ENCODE peak calls at places on chromosomes 1 and 21, in eight cellular contexts. I is left ventricle myocardium inferior, B is skeletal muscle cell, R is fibroblast of pulmonary artery, P is nucleus accumbens, W is immature natural killer cell, Y is H7, Z is psoas muscle. X is an unnamed sample.

GRCh38 chr1:64524614-64525013 is 54.7 kb downstream of the CACHD1 start:
- DNase-seq in I (no peak), B (no peak), R (no peak), P (no peak), W (no peak), Y (no peak), Z (no peak), X (no peak)

GRCh38 chr1:65791860-65792670 is 630 bp upstream of the PDE4B start:
- DNase-seq in I (peak), B (no peak), R (peak), P (no peak), W (no peak), Y (peak), Z (peak), X (no peak)

GRCh38 chr1:226674892-226675719 is 64.0 kb downstream of the ITPKB start:
- DNase-seq in I (peak), B (no peak), R (no peak), P (no peak), W (peak), Y (no peak), Z (peak), X (peak)

GRCh38 chr1:68227598-68227997 is 4.7 kb downstream of the WLS start:
- DNase-seq in I (no peak), B (no peak), R (no peak), P (no peak), W (no peak), Y (no peak), Z (no peak), X (no peak)

GRCh38 chr1:99808391-99809115 is 41.6 kb upstream of the AGL start:
- DNase-seq in I (no peak), B (peak), R (peak), P (peak), W (peak), Y (peak), Z (no peak), X (peak)

GRCh38 chr1:224266105-224266935 is 63.7 kb downstream of the NVL start:
- DNase-seq in I (no peak), B (no peak), R (no peak), P (no peak), W (no peak), Y (no peak), Z (no peak), X (no peak)

GRCh38 chr21:41133896-41134522 is 34.0 kb upstream of the BACE2 start:
- DNase-seq in I (no peak), B (no peak), R (peak), P (no peak), W (no peak), Y (peak), Z (no peak), X (no peak)

GRCh38 chr1:108692724-108693655 is 880 bp downstream of the PRPF38B start:
- DNase-seq in I (peak), B (peak), R (peak), P (peak), W (no peak), Y (peak), Z (peak), X (peak)

GRCh38 chr1:159911668-159912067 is 11.7 kb upstream of the CFAP45 start:
- DNase-seq in I (no peak), B (no peak), R (no peak), P (no peak), W (peak), Y (no peak), Z (no peak), X (no peak)

GRCh38 chr1:50329332-50329932 is 93.8 kb downstream of the DMRTA2 start:
- DNase-seq in I (no peak), B (no peak), R (no peak), P (no peak), W (no peak), Y (peak), Z (no peak), X (no peak)

GRCh38 chr1:230097370-230097769 is 30.3 kb downstream of the GALNT2 start:
- DNase-seq in I (no peak), B (no peak), R (no peak), P (no peak), W (no peak), Y (no peak), Z (no peak), X (no peak)

GRCh38 chr21:34704119-34704518 is 35.3 kb downstream of the CLIC6 start:
- DNase-seq in I (no peak), B (peak), R (peak), P (peak), W (no peak), Y (no peak), Z (no peak), X (no peak)

GRCh38 chr1:8825985-8826481 is 8.6 kb upstream of the RERE start:
- DNase-seq in I (peak), B (no peak), R (peak), P (no peak), W (peak), Y (peak), Z (no peak), X (no peak)

GRCh38 chr1:160746870-160747500 is 7.9 kb downstream of the SLAMF7 start:
- DNase-seq in I (no peak), B (no peak), R (no peak), P (no peak), W (no peak), Y (no peak), Z (no peak), X (no peak)

GRCh38 chr1:158019177-158019868 is 25.9 kb downstream of the KIRREL1 start:
- DNase-seq in I (no peak), B (peak), R (peak), P (no peak), W (no peak), Y (peak), Z (no peak), X (no peak)

GRCh38 chr1:207084701-207085180 is 3.9 kb upstream of the C4BPB start:
- DNase-seq in I (no peak), B (peak), R (peak), P (peak), W (peak), Y (peak), Z (no peak), X (peak)

GRCh38 chr1:202144510-202145324 is at the start of gene ARL8A:
- DNase-seq in I (peak), B (no peak), R (no peak), P (peak), W (peak), Y (peak), Z (peak), X (peak)

GRCh38 chr1:77279929-77280328 is 1.9 kb upstream of the AK5 start:
- DNase-seq in I (no peak), B (no peak), R (no peak), P (no peak), W (peak), Y (no peak), Z (no peak), X (peak)

GRCh38 chr1:212247179-212247721 is 38.0 kb upstream of the PPP2R5A start:
- DNase-seq in I (peak), B (peak), R (peak), P (no peak), W (no peak), Y (no peak), Z (no peak), X (no peak)

GRCh38 chr1:26019641-26020315 is 1.8 kb upstream of the EXTL1 start:
- DNase-seq in I (no peak), B (no peak), R (no peak), P (no peak), W (no peak), Y (no peak), Z (no peak), X (no peak)

GRCh38 chr1:32273389-32274208 is 18.3 kb upstream of the HDAC1 start:
- DNase-seq in I (no peak), B (no peak), R (no peak), P (no peak), W (peak), Y (peak), Z (no peak), X (peak)

X was measured in CD4-positive, CD25-positive, alpha-beta regulatory T cell.